ENCODE peak calls at places on chromosomes 16 and 17, in four cellular contexts. I, A, V and Z are unnamed samples.

GRCh38 chr16:89150981-89151380 is 20.6 kb upstream of the CDH15 start:
- DNase-seq in V (no peak), I (no peak), A (no peak), Z (no peak)

GRCh38 chr17:65137076-65137935 is at the start of gene RGS9:
- DNase-seq in A (peak), V (peak), I (peak), Z (no peak)

GRCh38 chr16:31355701-31356100 is 725 bp downstream of the ITGAX start:
- DNase-seq in V (no peak), A (no peak), I (no peak), Z (no peak)

GRCh38 chr17:68700391-68700790 is 99.2 kb upstream of the FAM20A start:
- DNase-seq in I (no peak), A (no peak), V (no peak), Z (no peak)

GRCh38 chr17:39996789-39997188 is 16.2 kb downstream of the PSMD3 start:
- DNase-seq in I (no peak), A (no peak), V (no peak), Z (no peak)

GRCh38 chr16:85180047-85180878 is 68.0 kb upstream of the CIBAR2 start:
- DNase-seq in I (no peak), A (no peak), V (no peak), Z (no peak)

GRCh38 chr17:62625184-62625869 is 2.1 kb upstream of the MRC2 start:
- DNase-seq in I (no peak), A (no peak), V (no peak), Z (no peak)

GRCh38 chr16:8905168-8905762 is 23.1 kb downstream of the LITAFD start:
- DNase-seq in I (no peak), A (no peak), V (no peak), Z (no peak)

GRCh38 chr16:67000384-67001158 is 12.2 kb downstream of the CES4A start:
- DNase-seq in V (no peak), A (peak), I (peak), Z (no peak)

GRCh38 chr17:28749516-28750177 is 5.8 kb downstream of the TRAF4 start:
- DNase-seq in V (no peak), I (no peak), A (no peak), Z (no peak)

GRCh38 chr17:68291836-68292688 is 767 bp downstream of the ARSG start:
- DNase-seq in A (peak), V (peak), I (peak), Z (no peak)

GRCh38 chr17:56661906-56662305 is 68.4 kb downstream of the NOG start:
- DNase-seq in I (no peak), A (no peak), V (no peak), Z (no peak)

GRCh38 chr17:58538801-58539410 is 24.5 kb upstream of the MTMR4 start:
- DNase-seq in V (no peak), A (no peak), I (no peak), Z (no peak)

GRCh38 chr17:72719582-72720493 is 372.6 kb downstream of the SLC39A11 start:
- DNase-seq in A (peak), V (no peak), I (no peak), Z (peak)

GRCh38 chr17:6994666-6995246 is 1.1 kb upstream of the ALOX12 start:
- DNase-seq in V (no peak), I (no peak), A (no peak), Z (no peak)

GRCh38 chr16:8808613-8809353 is 11.1 kb downstream of the PMM2 start:
- DNase-seq in I (no peak), A (no peak), V (no peak), Z (no peak)